ENCODE peak calls at places on chromosomes 2 and 18, in seven cellular contexts. V is epithelial cell of esophagus, U is AG10803, E is OCI-LY7, L is psoas muscle, M is kidney epithelial cell, Q is astrocyte of the cerebellum. B is an unnamed sample.

GRCh38 chr18:67359868-67360838 is 156.4 kb downstream of the DSEL start:
- DNase-seq in V (peak), U (peak), E (no peak), L (peak), M (peak), Q (peak), B (peak)

GRCh38 chr18:59705145-59705544 is 7.9 kb upstream of the CCBE1 start:
- DNase-seq in V (no peak), U (peak), E (no peak), L (no peak), M (no peak), Q (no peak), B (no peak)

GRCh38 chr2:100606740-100607343 is 44.0 kb downstream of the PDCL3 start:
- DNase-seq in V (peak), U (peak), E (peak), L (no peak), M (no peak), Q (no peak), B (peak)

GRCh38 chr2:42920446-42921161 is 128.2 kb upstream of the HAAO start:
- DNase-seq in V (no peak), U (no peak), E (no peak), L (no peak), M (no peak), Q (no peak), B (no peak)

GRCh38 chr2:104872866-104873688 is 19.2 kb downstream of the POU3F3 start:
- DNase-seq in V (peak), U (peak), E (peak), L (no peak), M (no peak), Q (no peak), B (peak)

GRCh38 chr2:184498936-184499335 is 99.4 kb upstream of the ZNF804A start:
- DNase-seq in V (no peak), U (no peak), E (no peak), L (no peak), M (no peak), Q (no peak), B (no peak)

GRCh38 chr18:32848836-32849235 is 76.0 kb upstream of the KLHL14 start:
- DNase-seq in V (no peak), U (no peak), E (no peak), L (no peak), M (no peak), Q (peak), B (no peak)

GRCh38 chr2:62136956-62137355 is 59.0 kb upstream of the B3GNT2 start:
- DNase-seq in V (no peak), U (no peak), E (no peak), L (no peak), M (no peak), Q (no peak), B (no peak)

GRCh38 chr2:210913461-210913860 is 357.1 kb downstream of the CPS1 start:
- DNase-seq in V (no peak), U (peak), E (no peak), L (no peak), M (no peak), Q (peak), B (no peak)

GRCh38 chr2:54557601-54558187 is 101.6 kb downstream of the SPTBN1 start:
- DNase-seq in V (peak), U (peak), E (peak), L (peak), M (no peak), Q (no peak), B (peak)

GRCh38 chr2:73290049-73290839 is 3.1 kb downstream of the EGR4 start:
- DNase-seq in V (peak), U (no peak), E (peak), L (no peak), M (no peak), Q (no peak), B (peak)

GRCh38 chr2:225429718-225430117 is 30.2 kb downstream of the NYAP2 start:
- DNase-seq in V (no peak), U (peak), E (no peak), L (no peak), M (peak), Q (peak), B (no peak)

GRCh38 chr2:188647671-188648070 is 326.5 kb upstream of the COL3A1 start:
- DNase-seq in V (no peak), U (no peak), E (no peak), L (no peak), M (no peak), Q (no peak), B (no peak)

GRCh38 chr2:62660087-62660486 is 45.4 kb upstream of the EHBP1 start:
- DNase-seq in V (no peak), U (no peak), E (no peak), L (no peak), M (no peak), Q (no peak), B (peak)

GRCh38 chr2:168254158-168254935 is 7.0 kb upstream of the STK39 start:
- DNase-seq in V (peak), U (peak), E (no peak), L (no peak), M (no peak), Q (no peak), B (no peak)
- TF ChIP-seq CTCF in V (no peak), U (no peak), E (no peak), L (no peak), M (no peak), Q (no peak), B (no peak)

GRCh38 chr2:227036527-227036926 is 127.5 kb downstream of the COL4A4 start:
- DNase-seq in V (no peak), U (no peak), E (no peak), L (no peak), M (no peak), Q (no peak), B (no peak)
- H3K4me3 ChIP-seq in V (no peak), U (no peak), E (no peak), L (no peak), M (no peak), Q (no peak), B (no peak)

GRCh38 chr18:57438669-57439616 is 3.8 kb downstream of the ONECUT2 start:
- DNase-seq in V (no peak), U (no peak), E (no peak), L (no peak), M (no peak), Q (no peak), B (no peak)
- TF ChIP-seq CTCF in V (no peak), U (no peak), E (peak), L (no peak), M (peak), Q (no peak), B (no peak)

GRCh38 chr2:68505603-68506159 is 38.3 kb downstream of the APLF start:
- DNase-seq in V (no peak), U (no peak), E (no peak), L (no peak), M (no peak), Q (no peak), B (no peak)
- H3K4me3 ChIP-seq in V (no peak), U (no peak), E (no peak), L (no peak), M (no peak), Q (no peak), B (no peak)

GRCh38 chr2:138180691-138181386 is 216.6 kb downstream of the HNMT start:
- DNase-seq in V (no peak), U (no peak), E (no peak), L (no peak), M (no peak), Q (no peak), B (no peak)
- TF ChIP-seq CTCF in V (no peak), U (no peak), E (peak), L (no peak), M (peak), Q (peak), B (no peak)

GRCh38 chr18:22557160-22557941 is 139.6 kb upstream of the CTAGE1 start:
- DNase-seq in V (no peak), U (no peak), E (no peak), L (no peak), M (no peak), Q (no peak), B (no peak)

GRCh38 chr18:22560797-22561196 is 143.1 kb upstream of the CTAGE1 start:
- DNase-seq in V (no peak), U (no peak), E (no peak), L (no peak), M (no peak), Q (no peak), B (no peak)

GRCh38 chr18:22559414-22560282 is 141.9 kb upstream of the CTAGE1 start:
- DNase-seq in V (peak), U (peak), E (no peak), L (peak), M (no peak), Q (no peak), B (no peak)

GRCh38 chr18:22560283-22560627 is 142.5 kb upstream of the CTAGE1 start:
- DNase-seq in V (no peak), U (no peak), E (no peak), L (no peak), M (no peak), Q (no peak), B (no peak)

GRCh38 chr18:22558945-22559385 is 141.2 kb upstream of the CTAGE1 start:
- DNase-seq in V (peak), U (peak), E (no peak), L (peak), M (no peak), Q (no peak), B (no peak)
- H3K4me3 ChIP-seq in V (peak), U (peak), E (no peak), L (peak), M (peak), Q (peak), B (no peak)

DNA sequence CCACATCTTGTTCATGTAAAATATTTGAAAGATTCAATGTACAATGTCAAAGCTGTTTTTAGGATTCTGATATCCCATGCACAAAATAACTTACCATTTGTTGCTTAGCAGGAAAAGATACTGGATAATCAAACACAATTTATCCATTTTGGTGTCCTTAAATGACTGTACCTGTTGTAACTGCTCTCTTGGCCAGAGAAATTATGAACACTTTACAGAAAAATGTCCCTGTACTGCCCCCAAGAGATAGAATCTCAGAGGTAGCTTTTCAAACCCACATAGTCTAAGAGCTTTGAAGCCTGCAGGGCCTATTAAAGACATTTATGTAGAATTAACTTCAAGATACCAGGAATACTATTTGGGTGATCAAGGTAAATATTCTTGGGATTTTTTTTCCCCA is 12.2 kb upstream of the ME2 start:
- DNase-seq in V (no peak), U (no peak), E (peak), L (no peak), M (no peak), Q (no peak), B (peak)
- TF ChIP-seq CTCF in V (peak), U (peak), E (peak), L (no peak), M (peak), Q (peak), B (no peak)

DNA sequence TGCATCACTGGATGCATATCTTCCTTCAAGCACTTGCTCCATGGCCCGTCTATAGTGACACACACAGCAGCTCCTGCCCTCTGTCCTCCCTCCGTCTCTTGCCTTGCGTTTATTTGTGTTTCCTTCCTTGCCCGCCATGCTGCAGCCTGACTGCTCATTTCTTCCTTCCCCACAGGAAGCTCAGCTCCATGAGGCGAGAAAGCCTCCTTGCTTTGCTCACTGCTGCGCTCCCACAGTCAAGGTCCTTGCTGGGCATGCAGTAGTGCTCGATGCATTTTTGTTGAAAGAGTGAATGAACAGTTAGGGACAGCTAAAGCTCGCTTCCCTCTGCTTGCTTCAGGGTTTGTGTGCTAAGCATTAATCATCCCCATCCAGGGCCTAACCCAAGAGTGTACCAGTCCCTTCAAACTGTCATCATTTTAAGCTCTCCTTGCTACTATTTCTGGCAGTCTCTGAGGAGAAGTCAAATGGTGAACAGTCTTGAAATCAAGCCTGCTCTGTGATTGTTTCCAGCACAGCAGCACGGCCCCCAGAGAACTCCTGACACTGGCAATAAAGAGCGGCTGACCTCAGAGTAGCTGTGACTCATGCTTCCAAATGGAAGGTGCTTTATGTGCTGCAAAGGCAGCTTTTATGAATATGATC is 171.7 kb upstream of the SOX11 start:
- DNase-seq in V (no peak), U (no peak), E (no peak), L (no peak), M (peak), Q (peak), B (no peak)
- H3K4me3 ChIP-seq in V (no peak), U (no peak), E (no peak), L (no peak), M (no peak), Q (no peak), B (no peak)